ENCODE peak calls at places on chromosomes 11 and 22, in seven cellular contexts. F is mesendoderm, U is mesenchymal stem cell, V is neuronal stem cell, L is H9, M is trophoblast cell, Z is H1. Q is an unnamed sample.

GRCh38 chr11:87491381-87491780 is 453.6 kb downstream of the TMEM135 start:
- DNase-seq in M (no peak), F (no peak), V (no peak), Z (no peak), L (no peak), U (no peak), Q (no peak)

GRCh38 chr11:129192150-129192549 is at the start of gene ARHGAP32:
- DNase-seq in M (peak; percentile 80), U (no peak), V (no peak), F (peak; percentile 83), L (no peak), Z (no peak), Q (no peak)

GRCh38 chr11:78860720-78861422 is 286.2 kb upstream of the NARS2 start:
- DNase-seq in Z (peak; percentile 68), F (peak; percentile 56), U (peak; percentile 44), L (no peak), M (peak; percentile 54), V (peak; percentile 27), Q (peak; percentile 35)

GRCh38 chr11:114556135-114556534 is 3.5 kb downstream of the NXPE1 start:
- DNase-seq in M (no peak), Z (no peak), L (no peak), U (peak; percentile 24), F (no peak), V (no peak), Q (no peak)

GRCh38 chr22:47166446-47167016 is 404.1 kb downstream of the TBC1D22A start:
- DNase-seq in F (no peak), L (peak; percentile 10), M (no peak), Z (peak; percentile 30), U (no peak), V (no peak), Q (no peak)

GRCh38 chr22:45579806-45580702 is 77.4 kb downstream of the FBLN1 start:
- DNase-seq in L (no peak), U (no peak), F (no peak), M (no peak), V (no peak), Z (no peak), Q (no peak)

GRCh38 chr11:13210424-13210823 is 67.2 kb upstream of the BMAL1 start:
- DNase-seq in Z (peak; percentile 67), U (peak; percentile 76), M (peak; percentile 77), F (peak; percentile 87), L (peak; percentile 79), V (peak; percentile 59), Q (peak; percentile 84)

GRCh38 chr11:65130631-65131416 is 3.5 kb downstream of the SYVN1 start:
- DNase-seq in F (no peak), Z (no peak), V (no peak), U (no peak), M (no peak), L (no peak), Q (no peak)

GRCh38 chr11:110772863-110773262 is 60.6 kb upstream of the ARHGAP20 start:
- DNase-seq in Z (no peak), L (no peak), F (peak; percentile 57), M (no peak), V (no peak), U (no peak), Q (no peak)
- H3K4ac ChIP-seq in Z (no peak overlapping the region), L (no peak overlapping the region), F (no peak overlapping the region), M (no peak overlapping the region), V (no peak overlapping the region), U (no peak overlapping the region), Q (no peak overlapping the region)

DNA sequence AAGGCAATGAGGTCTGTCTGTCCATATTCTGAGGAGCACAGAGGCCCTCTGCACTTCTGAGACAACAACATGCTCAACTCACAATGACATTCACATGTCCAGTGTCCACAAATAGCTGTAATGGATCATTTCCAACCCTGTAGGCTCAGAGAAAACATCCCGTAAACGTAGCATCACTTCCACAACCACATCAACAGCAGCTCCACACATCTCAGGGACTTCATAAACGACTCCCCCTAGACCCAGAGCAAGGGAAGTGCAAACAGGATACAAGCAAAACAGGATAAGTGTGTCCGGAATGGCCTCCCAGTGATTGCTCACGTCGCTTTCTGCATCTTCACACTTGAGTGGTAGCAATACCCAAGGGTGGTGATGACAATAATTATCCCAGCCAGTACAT is 100.2 kb downstream of the SYN3 start:
- DNase-seq in Z (no peak), V (no peak), L (no peak), U (no peak), F (no peak), M (no peak), Q (no peak)
- H3K4ac ChIP-seq in Z (no peak overlapping the region), V (no peak overlapping the region), L (no peak overlapping the region), U (no peak overlapping the region), F (no peak overlapping the region), M (no peak overlapping the region), Q (no peak overlapping the region)

GRCh38 chr11:120012245-120012644 is 125.7 kb downstream of the TRIM29 start:
- DNase-seq in M (no peak), Z (no peak), L (no peak), U (no peak), V (no peak), F (no peak), Q (no peak)
- H3K4ac ChIP-seq in M (no peak overlapping the region), Z (no peak overlapping the region), L (no peak overlapping the region), U (no peak overlapping the region), V (no peak overlapping the region), F (no peak overlapping the region), Q (no peak overlapping the region)

GRCh38 chr11:15931497-15931896 is 424.8 kb downstream of the SOX6 start:
- DNase-seq in U (no peak), M (no peak), Z (no peak), F (no peak), V (no peak), L (no peak), Q (no peak)

GRCh38 chr11:15927196-15927865 is 429.0 kb downstream of the SOX6 start:
- DNase-seq in V (no peak), Z (no peak), M (no peak), U (no peak), L (no peak), F (no peak), Q (no peak)

GRCh38 chr11:15930442-15931025 is 425.8 kb downstream of the SOX6 start:
- DNase-seq in Z (peak; percentile 3), F (no peak), U (no peak), V (no peak), L (no peak), M (peak; percentile 36), Q (no peak)

GRCh38 chr11:15927866-15928217 is 428.5 kb downstream of the SOX6 start:
- DNase-seq in V (no peak), U (no peak), F (no peak), Z (no peak), L (no peak), M (no peak), Q (no peak)

DNA sequence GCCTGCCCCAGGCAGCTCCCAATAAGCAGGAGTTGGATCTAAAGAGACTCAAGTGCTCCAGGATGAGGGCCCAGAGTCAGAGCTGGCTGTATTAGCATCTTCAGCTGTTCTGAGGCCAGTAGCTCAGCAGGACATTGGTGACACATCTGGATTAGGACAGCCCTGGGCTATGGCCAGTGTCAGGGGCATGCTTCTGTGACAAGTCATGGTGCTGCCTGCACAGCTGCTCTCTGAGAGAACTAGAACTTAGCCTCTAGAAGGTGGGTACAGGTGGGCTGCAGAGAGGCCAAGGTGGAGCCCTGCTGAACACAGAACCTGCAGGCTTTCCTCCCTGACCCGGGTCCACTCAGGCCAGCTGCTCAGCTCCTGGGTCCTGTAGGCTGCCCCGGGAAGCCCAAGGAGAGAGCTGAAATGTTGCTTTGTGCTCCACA is 427.0 kb downstream of the SOX6 start:
- DNase-seq in M (peak; percentile 70), V (no peak), F (no peak), U (no peak), L (no peak), Z (no peak), Q (no peak)
- H3K4ac ChIP-seq in M (no peak overlapping the region), V (no peak overlapping the region), F (no peak overlapping the region), U (no peak overlapping the region), L (no peak overlapping the region), Z (no peak overlapping the region), Q (no peak overlapping the region)

DNA sequence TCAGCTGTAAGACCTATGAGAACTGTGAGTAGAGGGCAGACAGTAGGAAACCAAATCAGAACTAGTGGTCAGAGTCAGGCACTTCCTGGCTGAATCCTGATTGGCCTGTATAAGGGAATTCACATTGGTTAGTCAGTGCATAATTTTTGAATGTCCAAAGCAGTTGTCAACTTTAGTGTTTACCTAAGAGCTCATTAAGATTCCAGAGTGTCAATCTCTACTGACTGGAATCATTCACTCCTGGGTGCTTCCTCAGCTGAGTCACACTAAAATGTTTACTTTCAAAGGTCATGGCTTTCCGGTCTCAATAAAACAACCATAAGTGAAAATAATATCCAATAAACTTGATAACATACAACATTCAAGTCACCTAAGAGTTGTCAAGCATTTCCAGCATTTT is 306.1 kb downstream of the C11orf87 start:
- DNase-seq in L (no peak), F (no peak), V (no peak), U (peak; percentile 49), M (peak; percentile 42), Z (no peak), Q (no peak)
- H3K4ac ChIP-seq in L (no peak overlapping the region), F (no peak overlapping the region), V (no peak overlapping the region), U (no peak overlapping the region), M (no peak overlapping the region), Z (no peak overlapping the region), Q (no peak overlapping the region)

GRCh38 chr22:38069372-38070249 is 12.4 kb downstream of the PICK1 start:
- DNase-seq in F (no peak), M (no peak), Z (no peak), U (peak; percentile 19), V (no peak), L (no peak), Q (peak; percentile 29)

GRCh38 chr22:38070250-38070921 is 13.2 kb downstream of the PICK1 start:
- DNase-seq in V (no peak), M (no peak), U (no peak), L (no peak), F (no peak), Z (no peak), Q (no peak)

GRCh38 chr22:38067028-38067415 is 9.8 kb downstream of the PICK1 start:
- DNase-seq in M (no peak), V (no peak), F (no peak), U (no peak), Z (no peak), L (no peak), Q (no peak)

GRCh38 chr22:38067771-38068360 is 10.7 kb downstream of the PICK1 start:
- DNase-seq in F (no peak), L (no peak), U (no peak), V (no peak), Z (no peak), M (no peak), Q (no peak)

DNA sequence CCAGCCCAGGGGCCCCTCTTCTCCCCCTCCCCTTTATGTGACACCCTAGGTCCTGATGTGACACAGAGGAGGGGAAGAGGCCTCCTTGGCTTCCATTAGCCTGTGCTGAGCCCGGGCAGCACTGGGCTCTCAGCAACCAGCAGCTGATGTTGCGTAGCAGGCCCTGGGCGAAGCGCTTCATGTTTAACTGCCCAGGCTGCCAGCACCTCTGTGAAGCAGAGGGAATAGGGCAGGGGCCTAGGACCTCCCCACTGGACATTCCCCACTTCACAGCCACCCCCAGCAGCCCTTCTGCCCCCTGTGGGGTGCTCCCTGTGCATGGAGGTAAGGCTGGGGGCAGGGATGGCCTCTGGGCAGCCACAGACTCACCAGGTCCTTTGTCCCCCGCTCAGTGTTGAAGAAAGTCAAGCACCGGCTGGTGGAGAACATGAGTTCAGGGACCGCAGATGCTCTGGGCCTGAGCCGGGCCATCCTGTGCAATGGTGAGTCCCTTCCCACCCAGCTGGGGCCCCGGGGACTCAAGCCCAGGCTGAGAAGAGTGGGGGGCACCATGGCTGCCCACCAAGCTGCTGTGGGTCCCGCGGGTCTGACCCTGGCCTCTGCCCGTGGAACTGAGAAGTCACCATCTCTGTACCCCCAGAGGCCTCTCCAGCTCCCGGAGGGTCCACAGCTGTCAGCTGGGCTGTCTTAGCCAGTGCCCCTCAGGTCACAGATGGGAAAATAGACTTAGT is 11.6 kb downstream of the PICK1 start:
- DNase-seq in V (no peak), Z (no peak), L (no peak), F (no peak), U (no peak), M (no peak), Q (no peak)
- H3K4ac ChIP-seq in V (no peak overlapping the region), Z (no peak overlapping the region), L (no peak overlapping the region), F (no peak overlapping the region), U (no peak overlapping the region), M (no peak overlapping the region), Q (no peak overlapping the region)

Q was measured in IMR-90.